ENCODE peak calls at places on chromosome 9, in four cellular contexts. S is small intestine, T is uterus, I is fibroblast of lung. R is an unnamed sample. For H3K4me1, the result is how much of the 10 kb centered on the place peaks cover.

GRCh38 chr9:74555015-74555414 is 57.9 kb downstream of the RORB start:
- DNase-seq in S (peak), T (no peak), I (no peak), R (no peak)

GRCh38 chr9:38263534-38263933 is 129.0 kb upstream of the ALDH1B1 start:
- DNase-seq in S (no peak), T (no peak), I (peak), R (no peak)

GRCh38 chr9:89427621-89428221 is 70.2 kb downstream of the SEMA4D start:
- DNase-seq in S (no peak), T (no peak), I (no peak), R (no peak)

GRCh38 chr9:90546200-90546599 is 96.4 kb downstream of the DIRAS2 start:
- DNase-seq in S (peak), T (no peak), I (peak), R (no peak)

GRCh38 chr9:131237311-131237710 is 39.0 kb downstream of the FAM78A start:
- DNase-seq in S (no peak), T (no peak), I (no peak), R (no peak)

GRCh38 chr9:135904121-135904520 is 3.2 kb downstream of the CAMSAP1 start:
- DNase-seq in S (no peak), T (no peak), I (no peak), R (no peak)

GRCh38 chr9:131835132-131835910 is 95.4 kb upstream of the RAPGEF1 start:
- DNase-seq in S (no peak), T (no peak), I (peak), R (no peak)

GRCh38 chr9:71886015-71886414 is 25.0 kb downstream of the ABHD17B start:
- DNase-seq in S (no peak), T (no peak), I (no peak), R (no peak)

GRCh38 chr9:110058304-110058953 is 149.5 kb downstream of the C9orf152 start:
- DNase-seq in S (peak), T (no peak), I (peak), R (no peak)

GRCh38 chr9:108105885-108106284 is 616.3 kb upstream of the KLF4 start:
- DNase-seq in S (no peak), T (no peak), I (no peak), R (no peak)

GRCh38 chr9:70954126-70954525 is 167.3 kb downstream of the TRPM3 start:
- DNase-seq in S (no peak), T (no peak), I (peak), R (no peak)

GRCh38 chr9:120723547-120723946 is 9.3 kb upstream of the MEGF9 start:
- DNase-seq in S (no peak), T (no peak), I (peak), R (no peak)

GRCh38 chr9:38761999-38762398 is 42.1 kb upstream of the FAM240B start:
- DNase-seq in S (no peak), T (no peak), I (no peak), R (no peak)

GRCh38 chr9:121171236-121171635 is 30.4 kb downstream of the RAB14 start:
- DNase-seq in S (no peak), T (no peak), I (no peak), R (no peak)

GRCh38 chr9:84439253-84439652 is 98.7 kb upstream of the SLC28A3 start:
- DNase-seq in S (no peak), T (no peak), I (peak), R (no peak)

GRCh38 chr9:96246267-96246671 is 55.7 kb downstream of the HSD17B3 start:
- DNase-seq in S (no peak), T (no peak), I (no peak), R (no peak)

GRCh38 chr9:86605303-86605702 is 251.1 kb upstream of the TUT7 start:
- DNase-seq in S (no peak), T (no peak), I (no peak), R (no peak)

GRCh38 chr9:133122605-133122934 is 1.5 kb upstream of the RALGDS start:
- DNase-seq in S (no peak), T (no peak), I (no peak), R (no peak)
- H3K4me1 ChIP-seq in S (under half), T (under half), I (under half), R (half or more)

GRCh38 chr9:128098936-128099931 is 28.3 kb downstream of the PTGES2 start:
- DNase-seq in S (peak), T (no peak), I (peak), R (no peak)

GRCh38 chr9:128096614-128097013 is 28.6 kb downstream of the SLC25A25 start:
- DNase-seq in S (no peak), T (no peak), I (no peak), R (no peak)

GRCh38 chr9:128099932-128100491 is 27.5 kb downstream of the PTGES2 start:
- DNase-seq in S (no peak), T (no peak), I (no peak), R (no peak)

GRCh38 chr9:128097156-128098016 is 29.4 kb downstream of the SLC25A25 start:
- DNase-seq in S (no peak), T (no peak), I (no peak), R (no peak)

GRCh38 chr9:128098017-128098935 is 29.3 kb downstream of the PTGES2 start:
- DNase-seq in S (peak), T (peak), I (peak), R (peak)
- H3K4me1 ChIP-seq in S (under half), T (under half), I (under half), R (under half)

DNA sequence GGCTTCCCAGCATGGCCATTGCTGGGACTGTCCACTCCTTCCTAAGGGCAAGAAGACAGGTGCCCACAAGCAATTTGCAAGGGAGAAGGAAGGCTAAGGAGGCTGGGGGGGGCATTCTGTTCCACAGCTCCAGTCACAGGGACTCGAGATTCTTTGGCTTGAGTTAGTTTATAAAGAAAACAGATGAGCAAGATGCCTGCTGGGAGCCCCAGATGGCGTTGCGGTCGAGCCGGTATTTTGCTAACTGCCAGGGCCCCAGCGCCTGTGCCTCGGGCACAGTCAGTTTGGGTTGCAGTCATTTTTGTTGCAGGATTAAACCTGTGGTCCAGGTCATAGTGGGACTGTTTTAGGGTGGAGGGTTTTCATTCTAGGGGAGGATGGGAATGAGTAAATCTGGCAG is 87.3 kb upstream of the FCN2 start:
- DNase-seq in S (no peak), T (no peak), I (no peak), R (no peak)
- H3K4me1 ChIP-seq in S (under half), T (under half), I (under half), R (under half)

GRCh38 chr9:77982985-77983662 is 48.5 kb downstream of the GNAQ start:
- DNase-seq in S (no peak), T (no peak), I (no peak), R (no peak)

GRCh38 chr9:77978086-77978781 is 53.4 kb downstream of the GNAQ start:
- DNase-seq in S (peak), T (no peak), I (no peak), R (no peak)

GRCh38 chr9:77980622-77981021 is 51.0 kb downstream of the GNAQ start:
- DNase-seq in S (no peak), T (no peak), I (peak), R (no peak)

GRCh38 chr9:77981332-77981731 is 50.3 kb downstream of the GNAQ start:
- DNase-seq in S (peak), T (no peak), I (peak), R (no peak)

GRCh38 chr9:77981907-77982306 is 49.7 kb downstream of the GNAQ start:
- DNase-seq in S (no peak), T (no peak), I (no peak), R (no peak)
- H3K4me1 ChIP-seq in S (under half), T (under half), I (under half), R (under half)

GRCh38 chr9:125655074-125655633 is 51.9 kb downstream of the MAPKAP1 start:
- DNase-seq in S (no peak), T (no peak), I (no peak), R (no peak)
- H3K4me1 ChIP-seq in S (under half), T (under half), I (under half), R (under half)

GRCh38 chr9:130002320-130002719 is 40.7 kb downstream of the FNBP1 start:
- DNase-seq in S (no peak), T (no peak), I (no peak), R (no peak)
- H3K4me1 ChIP-seq in S (under half), T (under half), I (under half), R (under half)